ENCODE peak calls at places on chromosome 6, in six cellular contexts. One of them, this sample, is unnamed.

GRCh38 chr6:170147056-170147787 is 143.7 kb downstream of the DLL1 start:
- DNase-seq in NCI-H1092 treated with DMSO at 0.1 percent for 48 hours: no peak
- DNase-seq in activated CD4-positive, alpha-beta T cell treated with anti-CD3 and anti-CD28 coated beads, Interleukin-2, amount 50 U/mL, for 24 hours: no peak
- DNase-seq in aorta: peak
- DNase-seq in WTC11: no peak
- DNase-seq in kidney tubule cell: no peak
- DNase-seq in this sample: peak

GRCh38 chr6:6593876-6594275 is 5.4 kb downstream of the LY86 start:
- DNase-seq in kidney tubule cell: no peak
- DNase-seq in WTC11: no peak
- DNase-seq in aorta: no peak
- DNase-seq in NCI-H1092 treated with DMSO at 0.1 percent for 48 hours: no peak
- DNase-seq in activated CD4-positive, alpha-beta T cell treated with anti-CD3 and anti-CD28 coated beads, Interleukin-2, amount 50 U/mL, for 24 hours: no peak
- DNase-seq in this sample: no peak

GRCh38 chr6:108686896-108687295 is 126.2 kb downstream of the FOXO3 start:
- DNase-seq in activated CD4-positive, alpha-beta T cell treated with anti-CD3 and anti-CD28 coated beads, Interleukin-2, amount 50 U/mL, for 24 hours: no peak
- DNase-seq in NCI-H1092 treated with DMSO at 0.1 percent for 48 hours: no peak
- DNase-seq in WTC11: no peak
- DNase-seq in kidney tubule cell: no peak
- DNase-seq in aorta: no peak
- DNase-seq in this sample: no peak

GRCh38 chr6:150934380-150934779 is 68.9 kb downstream of the MTHFD1L start:
- DNase-seq in NCI-H1092 treated with DMSO at 0.1 percent for 48 hours: no peak
- DNase-seq in WTC11: no peak
- DNase-seq in aorta: no peak
- DNase-seq in activated CD4-positive, alpha-beta T cell treated with anti-CD3 and anti-CD28 coated beads, Interleukin-2, amount 50 U/mL, for 24 hours: no peak
- DNase-seq in kidney tubule cell: peak
- DNase-seq in this sample: no peak

GRCh38 chr6:157966597-157966977 is 15.1 kb upstream of the SYNJ2 start:
- DNase-seq in kidney tubule cell: no peak
- DNase-seq in NCI-H1092 treated with DMSO at 0.1 percent for 48 hours: no peak
- DNase-seq in WTC11: no peak
- DNase-seq in activated CD4-positive, alpha-beta T cell treated with anti-CD3 and anti-CD28 coated beads, Interleukin-2, amount 50 U/mL, for 24 hours: no peak
- DNase-seq in aorta: no peak
- DNase-seq in this sample: no peak

GRCh38 chr6:81997091-81997926 is 244.8 kb upstream of the TENT5A start:
- DNase-seq in kidney tubule cell: peak
- DNase-seq in aorta: no peak
- DNase-seq in activated CD4-positive, alpha-beta T cell treated with anti-CD3 and anti-CD28 coated beads, Interleukin-2, amount 50 U/mL, for 24 hours: no peak
- DNase-seq in WTC11: no peak
- DNase-seq in NCI-H1092 treated with DMSO at 0.1 percent for 48 hours: no peak
- DNase-seq in this sample: no peak

GRCh38 chr6:37741757-37742400 is 44.2 kb upstream of the MDGA1 start:
- DNase-seq in aorta: no peak
- DNase-seq in activated CD4-positive, alpha-beta T cell treated with anti-CD3 and anti-CD28 coated beads, Interleukin-2, amount 50 U/mL, for 24 hours: no peak
- DNase-seq in NCI-H1092 treated with DMSO at 0.1 percent for 48 hours: no peak
- DNase-seq in WTC11: peak
- DNase-seq in kidney tubule cell: peak
- DNase-seq in this sample: peak

GRCh38 chr6:66896415-66896814 is 1189.4 kb upstream of the EYS start:
- DNase-seq in activated CD4-positive, alpha-beta T cell treated with anti-CD3 and anti-CD28 coated beads, Interleukin-2, amount 50 U/mL, for 24 hours: no peak
- DNase-seq in aorta: no peak
- DNase-seq in NCI-H1092 treated with DMSO at 0.1 percent for 48 hours: no peak
- DNase-seq in kidney tubule cell: peak
- DNase-seq in WTC11: no peak
- DNase-seq in this sample: no peak

GRCh38 chr6:71982385-71982784 is 96.0 kb downstream of the RIMS1 start:
- DNase-seq in WTC11: no peak
- DNase-seq in aorta: no peak
- DNase-seq in NCI-H1092 treated with DMSO at 0.1 percent for 48 hours: no peak
- DNase-seq in kidney tubule cell: peak
- DNase-seq in activated CD4-positive, alpha-beta T cell treated with anti-CD3 and anti-CD28 coated beads, Interleukin-2, amount 50 U/mL, for 24 hours: no peak
- DNase-seq in this sample: no peak

GRCh38 chr6:148969271-148969666 is 222.4 kb downstream of the UST start:
- DNase-seq in kidney tubule cell: no peak
- DNase-seq in NCI-H1092 treated with DMSO at 0.1 percent for 48 hours: no peak
- DNase-seq in activated CD4-positive, alpha-beta T cell treated with anti-CD3 and anti-CD28 coated beads, Interleukin-2, amount 50 U/mL, for 24 hours: no peak
- DNase-seq in aorta: no peak
- DNase-seq in WTC11: no peak
- DNase-seq in this sample: no peak

GRCh38 chr6:13766201-13766634 is 48.1 kb downstream of the MCUR1 start:
- DNase-seq in aorta: no peak
- DNase-seq in kidney tubule cell: peak
- DNase-seq in activated CD4-positive, alpha-beta T cell treated with anti-CD3 and anti-CD28 coated beads, Interleukin-2, amount 50 U/mL, for 24 hours: no peak
- DNase-seq in NCI-H1092 treated with DMSO at 0.1 percent for 48 hours: no peak
- DNase-seq in WTC11: no peak
- DNase-seq in this sample: no peak

GRCh38 chr6:105844275-105844848 is 241.8 kb upstream of the PRDM1 start:
- DNase-seq in WTC11: peak
- DNase-seq in aorta: peak
- DNase-seq in NCI-H1092 treated with DMSO at 0.1 percent for 48 hours: no peak
- DNase-seq in activated CD4-positive, alpha-beta T cell treated with anti-CD3 and anti-CD28 coated beads, Interleukin-2, amount 50 U/mL, for 24 hours: no peak
- DNase-seq in kidney tubule cell: no peak
- DNase-seq in this sample: no peak

GRCh38 chr6:21277601-21278043 is 315.9 kb upstream of the SOX4 start:
- DNase-seq in activated CD4-positive, alpha-beta T cell treated with anti-CD3 and anti-CD28 coated beads, Interleukin-2, amount 50 U/mL, for 24 hours: no peak
- DNase-seq in NCI-H1092 treated with DMSO at 0.1 percent for 48 hours: no peak
- DNase-seq in kidney tubule cell: peak
- DNase-seq in aorta: no peak
- DNase-seq in WTC11: no peak
- DNase-seq in this sample: peak

GRCh38 chr6:47009583-47009982 is 32.5 kb downstream of the ADGRF1 start:
- DNase-seq in NCI-H1092 treated with DMSO at 0.1 percent for 48 hours: no peak
- DNase-seq in aorta: no peak
- DNase-seq in kidney tubule cell: no peak
- DNase-seq in activated CD4-positive, alpha-beta T cell treated with anti-CD3 and anti-CD28 coated beads, Interleukin-2, amount 50 U/mL, for 24 hours: no peak
- DNase-seq in WTC11: no peak
- DNase-seq in this sample: no peak

GRCh38 chr6:11329841-11330765 is 97.6 kb upstream of the NEDD9 start:
- DNase-seq in WTC11: no peak
- DNase-seq in activated CD4-positive, alpha-beta T cell treated with anti-CD3 and anti-CD28 coated beads, Interleukin-2, amount 50 U/mL, for 24 hours: no peak
- DNase-seq in kidney tubule cell: peak
- DNase-seq in aorta: no peak
- DNase-seq in NCI-H1092 treated with DMSO at 0.1 percent for 48 hours: no peak
- DNase-seq in this sample: no peak

GRCh38 chr6:167141667-167142432 is 15.9 kb downstream of the GPR31 start:
- DNase-seq in kidney tubule cell: peak
- DNase-seq in NCI-H1092 treated with DMSO at 0.1 percent for 48 hours: peak
- DNase-seq in aorta: no peak
- DNase-seq in WTC11: peak
- DNase-seq in activated CD4-positive, alpha-beta T cell treated with anti-CD3 and anti-CD28 coated beads, Interleukin-2, amount 50 U/mL, for 24 hours: peak
- DNase-seq in this sample: peak

GRCh38 chr6:28751963-28752350 is 171.8 kb downstream of the TRIM27 start:
- DNase-seq in NCI-H1092 treated with DMSO at 0.1 percent for 48 hours: no peak
- DNase-seq in WTC11: no peak
- DNase-seq in activated CD4-positive, alpha-beta T cell treated with anti-CD3 and anti-CD28 coated beads, Interleukin-2, amount 50 U/mL, for 24 hours: no peak
- DNase-seq in aorta: no peak
- DNase-seq in kidney tubule cell: no peak
- DNase-seq in this sample: no peak

GRCh38 chr6:134921980-134922313 is 28.0 kb downstream of the ALDH8A1 start:
- DNase-seq in aorta: no peak
- DNase-seq in kidney tubule cell: no peak
- DNase-seq in WTC11: no peak
- DNase-seq in activated CD4-positive, alpha-beta T cell treated with anti-CD3 and anti-CD28 coated beads, Interleukin-2, amount 50 U/mL, for 24 hours: no peak
- DNase-seq in NCI-H1092 treated with DMSO at 0.1 percent for 48 hours: no peak
- DNase-seq in this sample: no peak

GRCh38 chr6:88361298-88361697 is 195.2 kb upstream of the CNR1 start:
- DNase-seq in WTC11: no peak
- DNase-seq in kidney tubule cell: no peak
- DNase-seq in NCI-H1092 treated with DMSO at 0.1 percent for 48 hours: no peak
- DNase-seq in activated CD4-positive, alpha-beta T cell treated with anti-CD3 and anti-CD28 coated beads, Interleukin-2, amount 50 U/mL, for 24 hours: no peak
- DNase-seq in aorta: no peak
- DNase-seq in this sample: no peak

GRCh38 chr6:118980063-118980462 is 45.1 kb upstream of the MCM9 start:
- DNase-seq in NCI-H1092 treated with DMSO at 0.1 percent for 48 hours: no peak
- DNase-seq in aorta: peak
- DNase-seq in WTC11: no peak
- DNase-seq in kidney tubule cell: no peak
- DNase-seq in activated CD4-positive, alpha-beta T cell treated with anti-CD3 and anti-CD28 coated beads, Interleukin-2, amount 50 U/mL, for 24 hours: no peak
- DNase-seq in this sample: peak

GRCh38 chr6:29926081-29926794 is 16.1 kb upstream of the HLA-A start:
- DNase-seq in activated CD4-positive, alpha-beta T cell treated with anti-CD3 and anti-CD28 coated beads, Interleukin-2, amount 50 U/mL, for 24 hours: no peak
- DNase-seq in WTC11: peak
- DNase-seq in NCI-H1092 treated with DMSO at 0.1 percent for 48 hours: no peak
- DNase-seq in aorta: peak
- DNase-seq in kidney tubule cell: no peak
- DNase-seq in this sample: peak

GRCh38 chr6:98894810-98895209 is 52.9 kb downstream of the FBXL4 start:
- DNase-seq in WTC11: no peak
- DNase-seq in activated CD4-positive, alpha-beta T cell treated with anti-CD3 and anti-CD28 coated beads, Interleukin-2, amount 50 U/mL, for 24 hours: no peak
- DNase-seq in kidney tubule cell: peak
- DNase-seq in NCI-H1092 treated with DMSO at 0.1 percent for 48 hours: no peak
- DNase-seq in aorta: no peak
- DNase-seq in this sample: no peak

GRCh38 chr6:31397901-31398300 is 5.5 kb upstream of the MICA start:
- DNase-seq in WTC11: no peak
- DNase-seq in activated CD4-positive, alpha-beta T cell treated with anti-CD3 and anti-CD28 coated beads, Interleukin-2, amount 50 U/mL, for 24 hours: no peak
- DNase-seq in NCI-H1092 treated with DMSO at 0.1 percent for 48 hours: no peak
- DNase-seq in kidney tubule cell: no peak
- DNase-seq in aorta: no peak
- DNase-seq in this sample: no peak

GRCh38 chr6:31163922-31164321 is 5.5 kb downstream of the TCF19 start:
- DNase-seq in activated CD4-positive, alpha-beta T cell treated with anti-CD3 and anti-CD28 coated beads, Interleukin-2, amount 50 U/mL, for 24 hours: no peak
- DNase-seq in NCI-H1092 treated with DMSO at 0.1 percent for 48 hours: no peak
- DNase-seq in aorta: no peak
- DNase-seq in kidney tubule cell: no peak
- DNase-seq in WTC11: no peak
- DNase-seq in this sample: no peak

GRCh38 chr6:6941201-6941600 is 166.6 kb upstream of the RREB1 start:
- DNase-seq in kidney tubule cell: no peak
- DNase-seq in aorta: no peak
- DNase-seq in WTC11: no peak
- DNase-seq in NCI-H1092 treated with DMSO at 0.1 percent for 48 hours: no peak
- DNase-seq in activated CD4-positive, alpha-beta T cell treated with anti-CD3 and anti-CD28 coated beads, Interleukin-2, amount 50 U/mL, for 24 hours: no peak
- DNase-seq in this sample: no peak

GRCh38 chr6:15327271-15327670 is 81.4 kb downstream of the JARID2 start:
- DNase-seq in NCI-H1092 treated with DMSO at 0.1 percent for 48 hours: no peak
- DNase-seq in activated CD4-positive, alpha-beta T cell treated with anti-CD3 and anti-CD28 coated beads, Interleukin-2, amount 50 U/mL, for 24 hours: peak
- DNase-seq in kidney tubule cell: peak
- DNase-seq in WTC11: no peak
- DNase-seq in aorta: no peak
- DNase-seq in this sample: no peak

GRCh38 chr6:44977406-44977740 is 350.8 kb upstream of the RUNX2 start:
- DNase-seq in NCI-H1092 treated with DMSO at 0.1 percent for 48 hours: no peak
- DNase-seq in WTC11: no peak
- DNase-seq in kidney tubule cell: no peak
- DNase-seq in aorta: no peak
- DNase-seq in activated CD4-positive, alpha-beta T cell treated with anti-CD3 and anti-CD28 coated beads, Interleukin-2, amount 50 U/mL, for 24 hours: no peak
- DNase-seq in this sample: no peak

GRCh38 chr6:31007694-31008093 is 2.6 kb upstream of the MUC22 start:
- DNase-seq in activated CD4-positive, alpha-beta T cell treated with anti-CD3 and anti-CD28 coated beads, Interleukin-2, amount 50 U/mL, for 24 hours: no peak
- DNase-seq in WTC11: no peak
- DNase-seq in kidney tubule cell: peak
- DNase-seq in aorta: no peak
- DNase-seq in NCI-H1092 treated with DMSO at 0.1 percent for 48 hours: no peak
- DNase-seq in this sample: peak

GRCh38 chr6:20186981-20187380 is 25.3 kb downstream of the MBOAT1 start:
- DNase-seq in NCI-H1092 treated with DMSO at 0.1 percent for 48 hours: no peak
- DNase-seq in aorta: no peak
- DNase-seq in WTC11: no peak
- DNase-seq in activated CD4-positive, alpha-beta T cell treated with anti-CD3 and anti-CD28 coated beads, Interleukin-2, amount 50 U/mL, for 24 hours: no peak
- DNase-seq in kidney tubule cell: no peak
- DNase-seq in this sample: no peak

GRCh38 chr6:135555550-135555949 is 58.0 kb upstream of the AHI1 start:
- DNase-seq in activated CD4-positive, alpha-beta T cell treated with anti-CD3 and anti-CD28 coated beads, Interleukin-2, amount 50 U/mL, for 24 hours: no peak
- DNase-seq in aorta: no peak
- DNase-seq in WTC11: no peak
- DNase-seq in NCI-H1092 treated with DMSO at 0.1 percent for 48 hours: no peak
- DNase-seq in kidney tubule cell: no peak
- DNase-seq in this sample: no peak

GRCh38 chr6:148251286-148251685 is 91.4 kb upstream of the SASH1 start:
- DNase-seq in kidney tubule cell: peak
- DNase-seq in activated CD4-positive, alpha-beta T cell treated with anti-CD3 and anti-CD28 coated beads, Interleukin-2, amount 50 U/mL, for 24 hours: no peak
- DNase-seq in NCI-H1092 treated with DMSO at 0.1 percent for 48 hours: no peak
- DNase-seq in aorta: no peak
- DNase-seq in WTC11: no peak
- DNase-seq in this sample: no peak

GRCh38 chr6:100472674-100473073 is 8.0 kb upstream of the SIM1 start:
- DNase-seq in WTC11: no peak
- DNase-seq in kidney tubule cell: peak
- DNase-seq in NCI-H1092 treated with DMSO at 0.1 percent for 48 hours: no peak
- DNase-seq in activated CD4-positive, alpha-beta T cell treated with anti-CD3 and anti-CD28 coated beads, Interleukin-2, amount 50 U/mL, for 24 hours: peak
- DNase-seq in aorta: no peak
- DNase-seq in this sample: no peak

GRCh38 chr6:96391776-96392175 is 129.8 kb upstream of the UFL1 start:
- DNase-seq in kidney tubule cell: peak
- DNase-seq in NCI-H1092 treated with DMSO at 0.1 percent for 48 hours: peak
- DNase-seq in activated CD4-positive, alpha-beta T cell treated with anti-CD3 and anti-CD28 coated beads, Interleukin-2, amount 50 U/mL, for 24 hours: no peak
- DNase-seq in WTC11: peak
- DNase-seq in aorta: no peak
- DNase-seq in this sample: no peak

GRCh38 chr6:52352239-52353008 is 9.5 kb upstream of the PAQR8 start:
- DNase-seq in kidney tubule cell: peak
- DNase-seq in activated CD4-positive, alpha-beta T cell treated with anti-CD3 and anti-CD28 coated beads, Interleukin-2, amount 50 U/mL, for 24 hours: no peak
- DNase-seq in WTC11: no peak
- DNase-seq in aorta: peak
- DNase-seq in NCI-H1092 treated with DMSO at 0.1 percent for 48 hours: no peak
- DNase-seq in this sample: peak

GRCh38 chr6:122799916-122800701 is 11.1 kb downstream of the SMPDL3A start:
- DNase-seq in WTC11: no peak
- DNase-seq in NCI-H1092 treated with DMSO at 0.1 percent for 48 hours: no peak
- DNase-seq in kidney tubule cell: peak
- DNase-seq in aorta: no peak
- DNase-seq in activated CD4-positive, alpha-beta T cell treated with anti-CD3 and anti-CD28 coated beads, Interleukin-2, amount 50 U/mL, for 24 hours: no peak
- DNase-seq in this sample: no peak

GRCh38 chr6:147421903-147422302 is 86.6 kb upstream of the SAMD5 start:
- DNase-seq in activated CD4-positive, alpha-beta T cell treated with anti-CD3 and anti-CD28 coated beads, Interleukin-2, amount 50 U/mL, for 24 hours: no peak
- DNase-seq in NCI-H1092 treated with DMSO at 0.1 percent for 48 hours: no peak
- DNase-seq in aorta: no peak
- DNase-seq in kidney tubule cell: no peak
- DNase-seq in WTC11: no peak
- DNase-seq in this sample: no peak

GRCh38 chr6:35327349-35328027 is 14.9 kb upstream of the PPARD start:
- DNase-seq in activated CD4-positive, alpha-beta T cell treated with anti-CD3 and anti-CD28 coated beads, Interleukin-2, amount 50 U/mL, for 24 hours: peak
- DNase-seq in WTC11: peak
- DNase-seq in aorta: peak
- DNase-seq in NCI-H1092 treated with DMSO at 0.1 percent for 48 hours: peak
- DNase-seq in kidney tubule cell: peak
- DNase-seq in this sample: peak

This sample was measured in Caco-2.